ENCODE peak calls at places on chromosomes 4 and X, in eight cellular contexts. V is AG04450, Q is NCI-H460, B is GM13976, H is colonic mucosa, F is Daoy, W is foreskin keratinocyte, C is HTR-8/SVneo. M is an unnamed sample.
A peak's percentile ranks its signal among the peaks of the same experiment; 100 is the strongest.

GRCh38 chr4:2296621-2297601 is 35.0 kb upstream of the MXD4 start:
- DNase-seq in V (no peak), H (no peak), C (no peak), F (no peak), B (no peak), W (no peak), Q (no peak), M (no peak)

GRCh38 chr4:5705672-5706310 is 2.6 kb downstream of the EVC2 start:
- DNase-seq in C (no peak), H (no peak), F (no peak), V (no peak), Q (no peak), B (no peak), W (no peak), M (no peak)

GRCh38 chrX:135543924-135544323 is 23.5 kb downstream of the INTS6L start:
- DNase-seq in Q (peak; percentile 4), B (no peak), W (no peak), H (peak; percentile 54), F (no peak), V (no peak), C (no peak), M (no peak)

GRCh38 chrX:155242300-155242699 is 22.0 kb downstream of the RAB39B start:
- DNase-seq in W (no peak), C (no peak), V (no peak), B (no peak), H (no peak), Q (no peak), F (no peak), M (no peak)

GRCh38 chr4:169766741-169767140 is 9.0 kb upstream of the HPF1 start:
- DNase-seq in B (no peak), Q (no peak), H (no peak), C (no peak), F (no peak), W (no peak), V (no peak), M (no peak)

GRCh38 chrX:115679460-115679859 is 118.5 kb downstream of the PLS3 start:
- DNase-seq in F (peak; percentile 6), Q (peak; percentile 28), W (no peak), H (no peak), V (no peak), C (peak; percentile 2), B (peak; percentile 39), M (no peak)

GRCh38 chrX:79146552-79147390 is 2.3 kb downstream of the GPR174 start:
- DNase-seq in W (no peak), V (no peak), F (no peak), B (no peak), H (no peak), Q (no peak), C (no peak), M (no peak)

GRCh38 chr4:156534205-156534604 is 437.4 kb downstream of the PDGFC start:
- DNase-seq in F (no peak), C (no peak), Q (no peak), V (no peak), W (no peak), H (no peak), B (no peak), M (no peak)

GRCh38 chr4:107647591-107647990 is 72.4 kb downstream of the PAPSS1 start:
- DNase-seq in B (no peak), W (no peak), C (no peak), V (no peak), Q (no peak), F (no peak), H (no peak), M (no peak)

GRCh38 chrX:151902813-151903591 is 9.7 kb upstream of the MAGEA4 start:
- DNase-seq in Q (peak; percentile 51), H (peak; percentile 33), V (peak; percentile 55), C (peak; percentile 33), W (peak; percentile 54), B (no peak), F (peak; percentile 86), M (peak; percentile 70)

GRCh38 chrX:17689971-17690409 is 47.3 kb upstream of the SCML1 start:
- DNase-seq in V (peak; percentile 23), W (no peak), Q (peak; percentile 47), C (peak; percentile 42), F (peak; percentile 45), B (peak; percentile 33), H (peak; percentile 71), M (peak; percentile 46)

GRCh38 chrX:103330601-103331397 is 760 bp downstream of the TCEAL7 start:
- DNase-seq in C (no peak), F (no peak), Q (no peak), H (no peak), V (no peak), W (no peak), B (no peak), M (no peak)

GRCh38 chr4:108433832-108434231 is 186.5 kb upstream of the RPL34 start:
- DNase-seq in V (peak; percentile 75), W (peak; percentile 39), H (peak; percentile 25), C (no peak), F (peak; percentile 28), B (no peak), Q (no peak), M (peak; percentile 32)

GRCh38 chr4:142846105-142846728 is at the start of gene INPP4B:
- DNase-seq in F (peak; percentile 29), W (no peak), H (peak; percentile 42), V (peak; percentile 13), C (peak; percentile 33), Q (no peak), B (peak; percentile 36), M (peak; percentile 23)

GRCh38 chr4:138875886-138876608 is 139.5 kb upstream of the NOCT start:
- DNase-seq in W (peak; percentile 89), C (peak; percentile 69), Q (no peak), B (no peak), F (peak; percentile 69), V (peak; percentile 67), H (no peak), M (peak; percentile 7)

GRCh38 chrX:13029831-13030771 is 14.3 kb downstream of the FAM9C start:
- DNase-seq in F (peak; percentile 7), W (no peak), H (peak; percentile 76), C (no peak), Q (peak; percentile 25), B (no peak), V (no peak), M (peak; percentile 46)

GRCh38 chr4:53653484-53654053 is 62.3 kb upstream of the LNX1 start:
- DNase-seq in H (peak; percentile 59), F (peak; percentile 15), W (no peak), B (no peak), Q (no peak), V (no peak), C (no peak), M (no peak)

GRCh38 chrX:41480508-41481260 is 33.5 kb downstream of the NYX start:
- DNase-seq in F (no peak), H (no peak), V (no peak), C (no peak), B (no peak), W (no peak), Q (no peak), M (peak; percentile 3)

GRCh38 chr4:123361195-123361861 is 35.3 kb upstream of the SPRY1 start:
- DNase-seq in F (peak; percentile 7), B (no peak), Q (no peak), C (no peak), V (peak; percentile 88), W (peak; percentile 40), H (no peak), M (peak; percentile 32)

GRCh38 chr4:168648929-168649328 is 152.1 kb downstream of the PALLD start:
- DNase-seq in Q (peak; percentile 87), F (peak; percentile 57), W (peak; percentile 72), B (no peak), H (no peak), V (no peak), C (no peak), M (no peak)

GRCh38 chr4:109406337-109406931 is 27.2 kb upstream of the SEC24B start:
- DNase-seq in W (no peak), V (peak; percentile 34), C (peak; percentile 57), Q (peak; percentile 47), B (peak; percentile 50), F (peak; percentile 13), H (peak; percentile 27), M (peak; percentile 47)

GRCh38 chr4:6967846-6968340 is 58.3 kb downstream of the TBC1D14 start:
- DNase-seq in C (no peak), Q (no peak), B (no peak), W (no peak), V (no peak), F (no peak), H (no peak), M (no peak)

GRCh38 chrX:130902446-130902782 is 595 bp downstream of the ENOX2 start:
- DNase-seq in B (peak; percentile 4), C (no peak), Q (no peak), H (no peak), W (no peak), V (no peak), F (no peak), M (no peak)

GRCh38 chr4:2923141-2923551 is 40.1 kb downstream of the NOP14 start:
- DNase-seq in Q (no peak), F (no peak), B (no peak), C (no peak), W (no peak), V (no peak), H (no peak), M (no peak)

GRCh38 chr4:6742989-6743388 is 27.0 kb downstream of the BLOC1S4 start:
- DNase-seq in H (no peak), C (no peak), F (no peak), Q (no peak), W (no peak), B (no peak), V (no peak), M (no peak)

GRCh38 chrX:72265263-72265662 is 11.8 kb downstream of the RPS4X start:
- DNase-seq in W (no peak), C (no peak), V (no peak), Q (no peak), B (no peak), F (no peak), H (no peak), M (no peak)

GRCh38 chr4:1192091-1192492 is 19.7 kb upstream of the SPON2 start:
- DNase-seq in F (peak; percentile 92), Q (peak; percentile 56), C (peak; percentile 95), W (peak; percentile 60), B (no peak), V (peak; percentile 95), H (peak; percentile 84), M (peak; percentile 70)

GRCh38 chr4:70399319-70399718 is 1.6 kb downstream of the OPRPN start:
- DNase-seq in H (no peak), F (peak; percentile 9), C (no peak), W (peak; percentile 3), Q (no peak), V (no peak), B (no peak), M (no peak)

GRCh38 chr4:71209161-71209560 is 129.7 kb upstream of the SLC4A4 start:
- DNase-seq in C (no peak), F (no peak), W (peak; percentile 21), V (no peak), B (no peak), H (no peak), Q (no peak), M (no peak)

GRCh38 chrX:47091149-47091775 is 13.0 kb downstream of the RGN start:
- DNase-seq in W (no peak), B (peak; percentile 33), H (no peak), F (no peak), C (no peak), Q (no peak), V (no peak), M (no peak)

GRCh38 chrX:129690435-129690834 is 35.7 kb upstream of the APLN start:
- DNase-seq in B (no peak), F (no peak), C (no peak), W (no peak), Q (no peak), H (no peak), V (no peak), M (no peak)